ENCODE peak calls at places on chromosomes 16 and 17, in six cellular contexts. One of them, this sample, is unnamed.

GRCh38 chr17:76612977-76613851 is 27.6 kb upstream of the ST6GALNAC2 start:
- DNase-seq in T-helper 17 cell: no peak
- DNase-seq in hippocampal formation: no peak
- DNase-seq in NCI-H1092 treated with DMSO at 0.1 percent for 48 hours: no peak
- DNase-seq in KBM-7: no peak
- DNase-seq in heart right ventricle: no peak
- DNase-seq in this sample: no peak

GRCh38 chr17:8142158-8142886 is 9.9 kb downstream of the PER1 start:
- DNase-seq in T-helper 17 cell: no peak
- DNase-seq in hippocampal formation: no peak
- DNase-seq in NCI-H1092 treated with DMSO at 0.1 percent for 48 hours: no peak
- DNase-seq in KBM-7: no peak
- DNase-seq in heart right ventricle: no peak
- DNase-seq in this sample: no peak

GRCh38 chr17:75844530-75845057 is 390 bp upstream of the UNC13D start:
- DNase-seq in T-helper 17 cell: no peak
- DNase-seq in hippocampal formation: no peak
- DNase-seq in NCI-H1092 treated with DMSO at 0.1 percent for 48 hours: no peak
- DNase-seq in KBM-7: no peak
- DNase-seq in heart right ventricle: no peak
- DNase-seq in this sample: no peak

GRCh38 chr16:2897110-2897509 is 14.1 kb downstream of the FLYWCH2 start:
- DNase-seq in T-helper 17 cell: no peak
- DNase-seq in hippocampal formation: no peak
- DNase-seq in NCI-H1092 treated with DMSO at 0.1 percent for 48 hours: no peak
- DNase-seq in KBM-7: no peak
- DNase-seq in heart right ventricle: no peak
- DNase-seq in this sample: no peak

GRCh38 chr16:49491736-49492089 is 118.1 kb downstream of the C16orf78 start:
- DNase-seq in T-helper 17 cell: no peak
- DNase-seq in hippocampal formation: peak; percentile 36
- DNase-seq in NCI-H1092 treated with DMSO at 0.1 percent for 48 hours: no peak
- DNase-seq in KBM-7: no peak
- DNase-seq in heart right ventricle: peak; percentile 50
- DNase-seq in this sample: no peak

GRCh38 chr17:14428640-14429029 is 127.8 kb downstream of the HS3ST3B1 start:
- DNase-seq in T-helper 17 cell: no peak
- DNase-seq in hippocampal formation: no peak
- DNase-seq in NCI-H1092 treated with DMSO at 0.1 percent for 48 hours: no peak
- DNase-seq in KBM-7: peak; percentile 81
- DNase-seq in heart right ventricle: no peak
- DNase-seq in this sample: no peak

GRCh38 chr17:245020-245419 is 63.6 kb upstream of the DOC2B start:
- DNase-seq in T-helper 17 cell: no peak
- DNase-seq in hippocampal formation: no peak
- DNase-seq in NCI-H1092 treated with DMSO at 0.1 percent for 48 hours: no peak
- DNase-seq in KBM-7: no peak
- DNase-seq in heart right ventricle: no peak
- DNase-seq in this sample: no peak

GRCh38 chr17:56995776-56996175 is 17.8 kb downstream of the SCPEP1 start:
- DNase-seq in T-helper 17 cell: no peak
- DNase-seq in hippocampal formation: no peak
- DNase-seq in NCI-H1092 treated with DMSO at 0.1 percent for 48 hours: no peak
- DNase-seq in KBM-7: no peak
- DNase-seq in heart right ventricle: no peak
- DNase-seq in this sample: no peak

GRCh38 chr16:88772871-88773811 is 11.9 kb downstream of the PIEZO1 start:
- DNase-seq in T-helper 17 cell: no peak
- DNase-seq in hippocampal formation: no peak
- DNase-seq in NCI-H1092 treated with DMSO at 0.1 percent for 48 hours: peak; percentile 25
- DNase-seq in KBM-7: no peak
- DNase-seq in heart right ventricle: peak; percentile 51
- DNase-seq in this sample: peak; percentile 16

GRCh38 chr17:27323538-27324212 is 29.8 kb downstream of the WSB1 start:
- DNase-seq in T-helper 17 cell: no peak
- DNase-seq in hippocampal formation: no peak
- DNase-seq in NCI-H1092 treated with DMSO at 0.1 percent for 48 hours: no peak
- DNase-seq in KBM-7: no peak
- DNase-seq in heart right ventricle: peak; percentile 84
- DNase-seq in this sample: peak; percentile 19

GRCh38 chr17:81722184-81723120 is 10.4 kb downstream of the SLC25A10 start:
- DNase-seq in T-helper 17 cell: no peak
- DNase-seq in hippocampal formation: no peak
- DNase-seq in NCI-H1092 treated with DMSO at 0.1 percent for 48 hours: no peak
- DNase-seq in KBM-7: no peak
- DNase-seq in heart right ventricle: no peak
- DNase-seq in this sample: no peak

GRCh38 chr16:82404586-82405315 is 222.0 kb upstream of the CDH13 start:
- DNase-seq in T-helper 17 cell: no peak
- DNase-seq in hippocampal formation: no peak
- DNase-seq in NCI-H1092 treated with DMSO at 0.1 percent for 48 hours: no peak
- DNase-seq in KBM-7: no peak
- DNase-seq in heart right ventricle: no peak
- DNase-seq in this sample: no peak

GRCh38 chr17:7173687-7174602 is 5.2 kb downstream of the ASGR1 start:
- DNase-seq in T-helper 17 cell: peak; percentile 38
- DNase-seq in hippocampal formation: no peak
- DNase-seq in NCI-H1092 treated with DMSO at 0.1 percent for 48 hours: peak; percentile 5
- DNase-seq in KBM-7: peak; percentile 39
- DNase-seq in heart right ventricle: peak; percentile 54
- DNase-seq in this sample: no peak

GRCh38 chr17:59356543-59357218 is 25.2 kb downstream of the YPEL2 start:
- DNase-seq in T-helper 17 cell: no peak
- DNase-seq in hippocampal formation: no peak
- DNase-seq in NCI-H1092 treated with DMSO at 0.1 percent for 48 hours: no peak
- DNase-seq in KBM-7: no peak
- DNase-seq in heart right ventricle: no peak
- DNase-seq in this sample: no peak

GRCh38 chr17:50783905-50784304 is 16.6 kb upstream of the ANKRD40CL start:
- DNase-seq in T-helper 17 cell: no peak
- DNase-seq in hippocampal formation: no peak
- DNase-seq in NCI-H1092 treated with DMSO at 0.1 percent for 48 hours: no peak
- DNase-seq in KBM-7: no peak
- DNase-seq in heart right ventricle: no peak
- DNase-seq in this sample: no peak

GRCh38 chr16:73053038-73053378 is 5.1 kb upstream of the ZFHX3 start:
- DNase-seq in T-helper 17 cell: no peak
- DNase-seq in hippocampal formation: no peak
- DNase-seq in NCI-H1092 treated with DMSO at 0.1 percent for 48 hours: no peak
- DNase-seq in KBM-7: no peak
- DNase-seq in heart right ventricle: no peak
- DNase-seq in this sample: no peak

GRCh38 chr17:44345497-44346026 is 460 bp downstream of the GRN start:
- DNase-seq in T-helper 17 cell: peak; percentile 22
- DNase-seq in hippocampal formation: peak; percentile 48
- DNase-seq in NCI-H1092 treated with DMSO at 0.1 percent for 48 hours: peak; percentile 73
- DNase-seq in KBM-7: peak; percentile 81
- DNase-seq in heart right ventricle: no peak
- DNase-seq in this sample: peak; percentile 29

GRCh38 chr17:67477687-67478086 is 100.6 kb downstream of the PITPNC1 start:
- DNase-seq in T-helper 17 cell: no peak
- DNase-seq in hippocampal formation: no peak
- DNase-seq in NCI-H1092 treated with DMSO at 0.1 percent for 48 hours: no peak
- DNase-seq in KBM-7: no peak
- DNase-seq in heart right ventricle: no peak
- DNase-seq in this sample: no peak

GRCh38 chr17:71237903-71238538 is 882.8 kb upstream of the SOX9 start:
- DNase-seq in T-helper 17 cell: no peak
- DNase-seq in hippocampal formation: no peak
- DNase-seq in NCI-H1092 treated with DMSO at 0.1 percent for 48 hours: peak; percentile 83
- DNase-seq in KBM-7: no peak
- DNase-seq in heart right ventricle: no peak
- DNase-seq in this sample: peak; percentile 6

GRCh38 chr16:76639685-76640289 is 362.6 kb downstream of the CNTNAP4 start:
- DNase-seq in T-helper 17 cell: no peak
- DNase-seq in hippocampal formation: peak; percentile 7
- DNase-seq in NCI-H1092 treated with DMSO at 0.1 percent for 48 hours: peak; percentile 30
- DNase-seq in KBM-7: peak; percentile 38
- DNase-seq in heart right ventricle: no peak
- DNase-seq in this sample: peak; percentile 27

GRCh38 chr16:69318911-69319289 is 7.8 kb downstream of the VPS4A start:
- DNase-seq in T-helper 17 cell: no peak
- DNase-seq in hippocampal formation: no peak
- DNase-seq in NCI-H1092 treated with DMSO at 0.1 percent for 48 hours: no peak
- DNase-seq in KBM-7: no peak
- DNase-seq in heart right ventricle: no peak
- DNase-seq in this sample: no peak

GRCh38 chr16:53612003-53612402 is 91.7 kb downstream of the RPGRIP1L start:
- DNase-seq in T-helper 17 cell: no peak
- DNase-seq in hippocampal formation: no peak
- DNase-seq in NCI-H1092 treated with DMSO at 0.1 percent for 48 hours: no peak
- DNase-seq in KBM-7: no peak
- DNase-seq in heart right ventricle: no peak
- DNase-seq in this sample: no peak

GRCh38 chr16:84548971-84549844 is 44.7 kb upstream of the MEAK7 start:
- DNase-seq in T-helper 17 cell: peak; percentile 26
- DNase-seq in hippocampal formation: no peak
- DNase-seq in NCI-H1092 treated with DMSO at 0.1 percent for 48 hours: no peak
- DNase-seq in KBM-7: peak; percentile 40
- DNase-seq in heart right ventricle: no peak
- DNase-seq in this sample: no peak

GRCh38 chr17:1170739-1171138 is 9.0 kb downstream of the ABR start:
- DNase-seq in T-helper 17 cell: no peak
- DNase-seq in hippocampal formation: no peak
- DNase-seq in NCI-H1092 treated with DMSO at 0.1 percent for 48 hours: no peak
- DNase-seq in KBM-7: peak; percentile 28
- DNase-seq in heart right ventricle: no peak
- DNase-seq in this sample: no peak

GRCh38 chr17:33955461-33955860 is 299.6 kb upstream of the CCL2 start:
- DNase-seq in T-helper 17 cell: no peak
- DNase-seq in hippocampal formation: no peak
- DNase-seq in NCI-H1092 treated with DMSO at 0.1 percent for 48 hours: no peak
- DNase-seq in KBM-7: no peak
- DNase-seq in heart right ventricle: no peak
- DNase-seq in this sample: no peak

GRCh38 chr17:71118039-71118438 is 948.7 kb downstream of the KCNJ2 start:
- DNase-seq in T-helper 17 cell: no peak
- DNase-seq in hippocampal formation: no peak
- DNase-seq in NCI-H1092 treated with DMSO at 0.1 percent for 48 hours: peak; percentile 83
- DNase-seq in KBM-7: no peak
- DNase-seq in heart right ventricle: no peak
- DNase-seq in this sample: peak; percentile 75

GRCh38 chr16:85354623-85355514 is 242.6 kb upstream of the CIBAR2 start:
- DNase-seq in T-helper 17 cell: no peak
- DNase-seq in hippocampal formation: no peak
- DNase-seq in NCI-H1092 treated with DMSO at 0.1 percent for 48 hours: no peak
- DNase-seq in KBM-7: no peak
- DNase-seq in heart right ventricle: no peak
- DNase-seq in this sample: no peak

This sample was measured in NCI-H1417.